ENCODE peak calls at places on chromosomes 11 and 22, in five cellular contexts. A, U, I, O and S are unnamed samples.

GRCh38 chr11:32200448-32200847 is 109.6 kb downstream of the RCN1 start:
- DNase-seq in U (no peak), I (no peak), O (no peak), A (no peak), S (no peak)

GRCh38 chr22:46798366-46799057 is 36.1 kb downstream of the TBC1D22A start:
- DNase-seq in A (peak), O (no peak), I (peak), U (peak), S (peak)

GRCh38 chr11:117130879-117131278 is 13.2 kb upstream of the PAFAH1B2 start:
- DNase-seq in U (no peak), I (no peak), O (no peak), A (no peak), S (no peak)

GRCh38 chr11:46693597-46694012 is 6.8 kb downstream of the ARHGAP1 start:
- DNase-seq in A (no peak), O (no peak), U (no peak), I (no peak), S (no peak)

GRCh38 chr22:39607093-39607492 is 36.5 kb downstream of the CACNA1I start:
- DNase-seq in A (no peak), U (no peak), O (no peak), I (no peak), S (no peak)

GRCh38 chr11:11577246-11577855 is 44.5 kb downstream of the GALNT18 start:
- DNase-seq in U (no peak), O (no peak), A (no peak), I (no peak), S (no peak)

GRCh38 chr11:78354741-78355705 is 62.6 kb downstream of the GAB2 start:
- DNase-seq in U (no peak), O (no peak), A (no peak), I (peak), S (no peak)

GRCh38 chr11:27926981-27927481 is 180.9 kb downstream of the KIF18A start:
- DNase-seq in I (no peak), U (no peak), A (no peak), O (no peak), S (peak)

GRCh38 chr11:5258543-5259262 is 4.1 kb upstream of the HBG2 start:
- DNase-seq in A (no peak), U (peak), I (no peak), O (no peak), S (no peak)

GRCh38 chr22:45413368-45414211 is at the start of the genes RIBC2 and SMC1B:
- DNase-seq in U (no peak), O (peak), I (no peak), A (peak), S (peak)

GRCh38 chr11:115423728-115424459 is 80.3 kb downstream of the CADM1 start:
- DNase-seq in U (no peak), A (no peak), O (no peak), I (no peak), S (no peak)

GRCh38 chr11:66851251-66851620 is 5.6 kb upstream of the LRFN4 start:
- DNase-seq in U (no peak), I (peak), O (no peak), A (no peak), S (no peak)

GRCh38 chr22:39731481-39731880 is 160.9 kb downstream of the CACNA1I start:
- DNase-seq in U (no peak), A (no peak), O (no peak), I (no peak), S (no peak)

GRCh38 chr11:45108070-45109064 is 38.1 kb upstream of the PRDM11 start:
- DNase-seq in I (no peak), U (no peak), O (no peak), A (no peak), S (no peak)

GRCh38 chr11:95477981-95478380 is 247.0 kb upstream of the SESN3 start:
- DNase-seq in I (no peak), O (no peak), A (no peak), U (no peak), S (no peak)

GRCh38 chr22:30867746-30868662 is 100.6 kb downstream of the MORC2 start:
- DNase-seq in I (peak), O (no peak), A (no peak), U (peak), S (no peak)

GRCh38 chr11:128701936-128702335 is 8.1 kb downstream of the FLI1 start:
- DNase-seq in I (no peak), O (no peak), U (no peak), A (no peak), S (no peak)

GRCh38 chr11:107590460-107591097 is 368 bp upstream of the ELMOD1 start:
- DNase-seq in O (no peak), I (no peak), U (no peak), A (no peak), S (no peak)

GRCh38 chr11:75424396-75424795 is 8.6 kb downstream of the KLHL35 start:
- DNase-seq in O (no peak), A (no peak), I (no peak), U (peak), S (no peak)

GRCh38 chr11:115173136-115173535 is 331.1 kb downstream of the CADM1 start:
- DNase-seq in I (no peak), A (no peak), O (no peak), U (no peak), S (no peak)

GRCh38 chr11:68855205-68855978 is 13.7 kb upstream of the CPT1A start:
- DNase-seq in A (no peak), O (no peak), U (no peak), I (peak), S (peak)

GRCh38 chr11:1301220-1302000 is 8.0 kb downstream of the TOLLIP start:
- DNase-seq in I (no peak), A (no peak), U (no peak), O (no peak), S (no peak)
- TF ChIP-seq REST in I (no peak), A (no peak), U (no peak), O (no peak), S (no peak)

DNA sequence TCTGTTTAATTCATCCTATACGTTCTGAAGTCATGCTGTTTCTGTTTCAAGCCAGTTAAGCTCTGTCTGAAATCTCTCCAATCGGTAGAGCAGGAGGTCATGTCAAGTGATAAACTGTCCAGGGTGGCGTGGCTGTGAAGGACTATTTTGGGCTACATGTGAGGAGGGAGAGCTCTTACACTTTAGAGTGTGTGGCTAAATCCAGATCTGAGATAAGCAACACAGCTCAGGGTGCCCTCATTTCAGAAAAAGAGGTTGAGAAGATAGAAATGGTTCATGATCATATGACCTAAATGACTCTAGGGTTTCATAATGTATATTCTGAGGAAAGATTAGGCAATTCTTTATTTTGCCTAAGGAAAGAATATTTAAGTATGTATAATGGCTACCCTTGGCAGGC is 8.4 kb downstream of the BLID start:
- DNase-seq in I (no peak), A (no peak), O (no peak), U (no peak), S (no peak)
- H3K27ac ChIP-seq in I (peak), A (no peak), O (no peak), U (no peak), S (no peak)

GRCh38 chr11:15073361-15074205 is at the start of gene CALCB:
- DNase-seq in U (no peak), I (peak), O (no peak), A (no peak), S (no peak)
- TF ChIP-seq GABPA in U (no peak), I (no peak), O (no peak), A (no peak), S (no peak)

GRCh38 chr11:65209711-65210360 is 28.1 kb downstream of the CAPN1 start:
- DNase-seq in O (no peak), A (no peak), I (no peak), U (no peak), S (no peak)
- TF ChIP-seq REST in O (no peak), A (no peak), I (no peak), U (no peak), S (no peak)

GRCh38 chr11:60917267-60917666 is 3.3 kb downstream of the TMEM109 start:
- DNase-seq in A (no peak), O (no peak), I (no peak), U (no peak), S (no peak)
- H3K27ac ChIP-seq in A (no peak), O (no peak), I (no peak), U (no peak), S (no peak)

GRCh38 chr22:35443790-35444684 is 44.1 kb downstream of the MCM5 start:
- DNase-seq in I (no peak), O (no peak), U (no peak), A (no peak), S (no peak)

GRCh38 chr22:35443338-35443737 is 43.4 kb downstream of the MCM5 start:
- DNase-seq in I (no peak), U (no peak), O (no peak), A (no peak), S (no peak)

GRCh38 chr22:35445933-35446332 is 46.0 kb downstream of the MCM5 start:
- DNase-seq in O (no peak), I (no peak), A (no peak), U (no peak), S (no peak)

GRCh38 chr22:35446365-35446764 is 46.4 kb downstream of the MCM5 start:
- DNase-seq in U (no peak), I (no peak), O (no peak), A (no peak), S (no peak)

DNA sequence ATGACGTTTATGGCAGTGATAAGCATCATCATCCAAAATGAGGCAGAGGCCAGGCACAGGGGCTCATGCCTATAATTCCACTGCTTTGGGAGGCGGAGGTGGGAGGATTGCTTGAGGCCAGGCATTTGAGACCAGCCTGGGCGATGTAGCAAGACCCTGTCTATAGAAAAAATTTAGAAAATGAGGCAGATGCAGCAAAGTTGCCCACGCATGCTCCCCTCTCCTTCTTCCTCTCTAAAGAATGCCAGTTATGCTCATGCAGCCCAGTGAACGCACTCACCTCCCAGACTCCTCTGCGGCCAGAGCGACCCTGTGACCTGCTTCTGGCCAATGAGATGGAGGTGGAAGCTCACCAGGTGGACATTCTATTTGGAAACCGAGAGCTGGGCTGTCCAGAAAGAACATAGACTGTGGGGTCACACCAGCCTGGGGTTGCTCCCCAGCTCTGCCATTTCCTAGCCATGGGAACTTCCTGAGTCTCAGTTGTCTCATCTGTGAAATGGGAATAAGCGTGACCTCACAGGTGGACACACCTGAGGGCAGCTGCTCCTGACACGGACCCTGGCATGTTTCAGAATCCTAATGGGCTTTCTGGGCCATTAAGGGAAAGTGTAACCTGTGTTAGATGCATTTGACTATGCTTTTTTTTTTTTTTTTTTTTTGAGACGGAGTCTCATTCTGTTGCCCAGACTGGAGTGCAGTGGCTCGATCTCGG is 44.9 kb downstream of the MCM5 start:
- DNase-seq in O (no peak), U (no peak), A (no peak), I (no peak), S (no peak)
- TF ChIP-seq GABPA in O (no peak), U (no peak), A (no peak), I (no peak), S (no peak)